ENCODE peak calls at places on chromosomes 1 and 21, in five cellular contexts. One of them, this sample, is unnamed.

GRCh38 chr1:160656737-160657476 is 10.1 kb upstream of the SLAMF1 start:
- DNase-seq in suprapubic skin: no peak
- DNase-seq in T follicular helper cell: no peak
- DNase-seq in fibroblast of lung: no peak
- DNase-seq in stimulated activated CD8-positive, alpha-beta memory T cell treated with anti-CD3 and anti-CD28 coated beads, Interleukin-2, amount 100 ng/mL, for 48 hours: no peak
- DNase-seq in this sample: no peak

GRCh38 chr1:155030243-155030795 is 3.3 kb downstream of the DCST2 start:
- DNase-seq in T follicular helper cell: no peak
- DNase-seq in fibroblast of lung: no peak
- DNase-seq in suprapubic skin: no peak
- DNase-seq in stimulated activated CD8-positive, alpha-beta memory T cell treated with anti-CD3 and anti-CD28 coated beads, Interleukin-2, amount 100 ng/mL, for 48 hours: no peak
- DNase-seq in this sample: no peak

GRCh38 chr1:21598904-21599303 is 70.3 kb downstream of the RAP1GAP start:
- DNase-seq in T follicular helper cell: no peak
- DNase-seq in fibroblast of lung: no peak
- DNase-seq in stimulated activated CD8-positive, alpha-beta memory T cell treated with anti-CD3 and anti-CD28 coated beads, Interleukin-2, amount 100 ng/mL, for 48 hours: no peak
- DNase-seq in suprapubic skin: no peak
- DNase-seq in this sample: no peak

GRCh38 chr21:15722591-15723324 is 7.0 kb upstream of the USP25 start:
- DNase-seq in T follicular helper cell: no peak
- DNase-seq in stimulated activated CD8-positive, alpha-beta memory T cell treated with anti-CD3 and anti-CD28 coated beads, Interleukin-2, amount 100 ng/mL, for 48 hours: no peak
- DNase-seq in suprapubic skin: no peak
- DNase-seq in fibroblast of lung: no peak
- DNase-seq in this sample: no peak

GRCh38 chr21:29676395-29676794 is 263.4 kb downstream of the GRIK1 start:
- DNase-seq in stimulated activated CD8-positive, alpha-beta memory T cell treated with anti-CD3 and anti-CD28 coated beads, Interleukin-2, amount 100 ng/mL, for 48 hours: no peak
- DNase-seq in suprapubic skin: no peak
- DNase-seq in T follicular helper cell: no peak
- DNase-seq in fibroblast of lung: no peak
- DNase-seq in this sample: no peak

GRCh38 chr1:225750420-225750819 is 27.2 kb upstream of the SRP9 start:
- DNase-seq in T follicular helper cell: no peak
- DNase-seq in suprapubic skin: no peak
- DNase-seq in stimulated activated CD8-positive, alpha-beta memory T cell treated with anti-CD3 and anti-CD28 coated beads, Interleukin-2, amount 100 ng/mL, for 48 hours: no peak
- DNase-seq in fibroblast of lung: no peak
- DNase-seq in this sample: no peak

GRCh38 chr1:211532086-211532439 is 40.1 kb upstream of the RD3 start:
- DNase-seq in suprapubic skin: no peak
- DNase-seq in fibroblast of lung: no peak
- DNase-seq in T follicular helper cell: no peak
- DNase-seq in stimulated activated CD8-positive, alpha-beta memory T cell treated with anti-CD3 and anti-CD28 coated beads, Interleukin-2, amount 100 ng/mL, for 48 hours: no peak
- DNase-seq in this sample: no peak

GRCh38 chr21:43829575-43830119 is 35.4 kb upstream of the AGPAT3 start:
- DNase-seq in stimulated activated CD8-positive, alpha-beta memory T cell treated with anti-CD3 and anti-CD28 coated beads, Interleukin-2, amount 100 ng/mL, for 48 hours: no peak
- DNase-seq in suprapubic skin: no peak
- DNase-seq in fibroblast of lung: no peak
- DNase-seq in T follicular helper cell: no peak
- DNase-seq in this sample: no peak

GRCh38 chr21:29224006-29224405 is 74.7 kb upstream of the BACH1 start:
- DNase-seq in stimulated activated CD8-positive, alpha-beta memory T cell treated with anti-CD3 and anti-CD28 coated beads, Interleukin-2, amount 100 ng/mL, for 48 hours: no peak
- DNase-seq in T follicular helper cell: no peak
- DNase-seq in suprapubic skin: no peak
- DNase-seq in fibroblast of lung: no peak
- DNase-seq in this sample: no peak